ENCODE peak calls at places on chromosomes 3 and 15, in four cellular contexts. L, X, B and S are unnamed samples. For H3K27me3, the result is how much of the 10 kb centered on the place peaks cover.

GRCh38 chr15:71261934-71262333 is 146.7 kb downstream of the THSD4 start:
- DNase-seq in B (no peak), X (no peak), L (no peak), S (no peak)

GRCh38 chr3:19866751-19867347 is 67.2 kb downstream of the EFHB start:
- DNase-seq in L (no peak), X (no peak), B (peak), S (peak)

GRCh38 chr3:97871788-97872187 is 50.0 kb downstream of the CRYBG3 start:
- DNase-seq in L (no peak), B (peak), X (no peak), S (peak)

GRCh38 chr3:171506743-171507319 is 46.6 kb upstream of the TNIK start:
- DNase-seq in X (no peak), L (no peak), B (peak), S (peak)

GRCh38 chr3:15287565-15288330 is 44.6 kb downstream of the SH3BP5 start:
- DNase-seq in X (no peak), L (peak), B (peak), S (peak)

GRCh38 chr3:114078126-114078525 is 21.6 kb downstream of the QTRT2 start:
- DNase-seq in X (no peak), B (peak), L (peak), S (peak)

GRCh38 chr3:4995500-4996053 is 16.3 kb downstream of the BHLHE40 start:
- DNase-seq in B (peak), L (no peak), X (no peak), S (peak)

GRCh38 chr3:28028554-28028953 is 212.9 kb upstream of the CMC1 start:
- DNase-seq in X (no peak), L (no peak), B (no peak), S (no peak)

GRCh38 chr15:46242935-46243334 is 608.1 kb downstream of the SQOR start:
- DNase-seq in L (no peak), X (no peak), B (no peak), S (no peak)

GRCh38 chr3:185744997-185745843 is 79.6 kb downstream of the IGF2BP2 start:
- DNase-seq in B (peak), X (no peak), L (peak), S (peak)

GRCh38 chr15:33310481-33311311 is at the start of gene RYR3:
- DNase-seq in L (no peak), B (no peak), X (no peak), S (peak)

GRCh38 chr15:20340931-20341661 is 200.5 kb downstream of the GOLGA6L6 start:
- DNase-seq in L (no peak), X (peak), B (no peak), S (no peak)

GRCh38 chr15:39640665-39641064 is 59.8 kb downstream of the THBS1 start:
- DNase-seq in X (no peak), B (no peak), L (no peak), S (no peak)

GRCh38 chr15:83658406-83658805 is 4.5 kb downstream of the ADAMTSL3 start:
- DNase-seq in B (no peak), L (no peak), X (no peak), S (no peak)

GRCh38 chr15:93121089-93121488 is 32.1 kb upstream of the RGMA start:
- DNase-seq in L (no peak), B (no peak), X (no peak), S (no peak)

GRCh38 chr3:101303089-101303731 is 17.2 kb downstream of the IMPG2 start:
- DNase-seq in L (peak), B (peak), X (no peak), S (peak)
- H3K4me3 ChIP-seq in L (peak), B (peak), X (no peak), S (no peak)

GRCh38 chr3:151576524-151576923 is 115.7 kb upstream of the IGSF10 start:
- DNase-seq in L (no peak), B (no peak), X (no peak), S (no peak)
- H3K27ac ChIP-seq in L (no peak), B (no peak), X (no peak), S (no peak)

GRCh38 chr3:179168933-179169332 is 20.8 kb downstream of the PIK3CA start:
- DNase-seq in L (no peak), B (no peak), X (no peak), S (no peak)
- H3K27me3 ChIP-seq in L (under half), B (under half), X (under half), S (under half)

GRCh38 chr3:66825421-66825820 is 172.7 kb upstream of the KBTBD8 start:
- DNase-seq in X (no peak), B (no peak), L (no peak), S (no peak)
- H3K4me3 ChIP-seq in X (no peak), B (no peak), L (no peak), S (no peak)

DNA sequence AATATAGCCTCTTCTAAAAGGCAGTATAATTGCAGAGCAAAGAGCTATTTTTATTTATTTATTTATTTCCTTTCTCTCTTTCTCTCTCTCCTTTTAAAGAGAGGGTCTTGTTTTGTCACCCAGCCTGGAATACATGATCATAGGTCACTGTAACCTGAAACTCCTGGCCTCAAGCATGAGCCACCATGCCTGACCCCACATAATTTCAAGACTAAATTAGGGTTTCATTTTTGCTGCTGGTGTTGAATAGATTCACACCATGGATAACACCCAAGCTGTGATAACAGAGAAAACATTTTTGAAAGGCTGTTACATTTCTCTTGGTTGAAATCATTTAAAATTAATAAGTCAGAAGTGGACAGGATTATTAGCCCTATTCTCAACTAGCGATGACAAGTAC is 131.6 kb downstream of the LEKR1 start:
- DNase-seq in L (no peak), X (no peak), B (no peak), S (no peak)
- H3K27ac ChIP-seq in L (no peak), X (no peak), B (no peak), S (no peak)